ENCODE peak calls at places on chromosomes 2 and 18, in eight cellular contexts. W is retina, N is H9, G is Caki2, E is HFFc6, R is hippocampal formation, Z is D721Med, F is left cardiac atrium. C is an unnamed sample.
A peak's percentile ranks its signal among the peaks of the same experiment; 100 is the strongest.

GRCh38 chr2:232689152-232689910 is 7.8 kb upstream of the GIGYF2 start:
- DNase-seq in Z (no peak), G (no peak), E (peak; percentile 11), W (no peak), F (no peak), N (no peak), R (peak; percentile 9), C (no peak)

GRCh38 chr2:164014068-164014577 is 278.3 kb upstream of the FIGN start:
- DNase-seq in R (peak; percentile 74), Z (no peak), N (no peak), W (peak; percentile 71), G (peak; percentile 89), E (no peak), F (peak; percentile 40), C (no peak)

GRCh38 chr2:233829193-233830110 is 24.9 kb downstream of the HJURP start:
- DNase-seq in G (no peak), N (peak; percentile 22), Z (no peak), W (no peak), R (no peak), F (no peak), E (no peak), C (no peak)

GRCh38 chr2:11822746-11823411 is 76.4 kb downstream of the LPIN1 start:
- DNase-seq in N (no peak), F (no peak), E (no peak), Z (no peak), R (no peak), W (no peak), G (no peak), C (no peak)

GRCh38 chr2:238132463-238133450 is 5.7 kb upstream of the KLHL30 start:
- DNase-seq in N (no peak), G (no peak), Z (no peak), R (no peak), F (peak; percentile 13), E (no peak), W (no peak), C (no peak)

GRCh38 chr2:96485350-96485749 is 19.8 kb downstream of the NEURL3 start:
- DNase-seq in F (no peak), G (no peak), Z (no peak), W (no peak), R (no peak), E (no peak), N (peak; percentile 30), C (no peak)

GRCh38 chr18:21593540-21594257 is 6.8 kb downstream of the ESCO1 start:
- DNase-seq in N (no peak), Z (no peak), W (no peak), R (no peak), G (no peak), F (no peak), E (no peak), C (no peak)

GRCh38 chr18:40413160-40413559 is 1541.9 kb upstream of the PIK3C3 start:
- DNase-seq in R (peak; percentile 16), Z (no peak), G (no peak), W (peak; percentile 55), N (peak; percentile 47), E (no peak), F (no peak), C (no peak)

GRCh38 chr2:73970850-73971471 is 13.7 kb upstream of the TET3 start:
- DNase-seq in E (no peak), R (peak; percentile 19), G (no peak), W (no peak), F (peak; percentile 78), Z (no peak), N (no peak), C (peak; percentile 54)

GRCh38 chr2:224712346-224712745 is 3.8 kb downstream of the CCDC195 start:
- DNase-seq in W (no peak), F (no peak), N (no peak), E (no peak), G (no peak), R (no peak), Z (no peak), C (no peak)

GRCh38 chr18:57802166-57802868 is 798 bp downstream of the ATP8B1 start:
- DNase-seq in W (peak; percentile 59), R (no peak), G (no peak), Z (no peak), E (no peak), N (peak; percentile 49), F (no peak), C (no peak)

GRCh38 chr18:63907649-63908048 is at the start of gene SERPINB10:
- DNase-seq in R (no peak), Z (no peak), E (no peak), W (no peak), F (no peak), N (no peak), G (no peak), C (no peak)

GRCh38 chr2:212158081-212158480 is 380.5 kb downstream of the ERBB4 start:
- DNase-seq in Z (no peak), G (no peak), N (no peak), E (no peak), W (no peak), R (no peak), F (no peak), C (no peak)

GRCh38 chr2:74379851-74380789 is at the start of gene DCTN1:
- DNase-seq in R (peak; percentile 72), F (peak; percentile 69), W (peak; percentile 71), N (peak; percentile 69), G (peak; percentile 19), Z (peak; percentile 80), E (peak; percentile 65), C (no peak)

GRCh38 chr2:238596571-238597551 is 170.1 kb downstream of the ASB1 start:
- DNase-seq in R (no peak), W (no peak), F (peak; percentile 57), N (no peak), E (peak; percentile 88), Z (no peak), G (peak; percentile 47), C (no peak)

GRCh38 chr2:138071720-138072719 is 107.7 kb downstream of the HNMT start:
- DNase-seq in F (no peak), E (no peak), W (peak; percentile 17), Z (peak; percentile 34), R (no peak), N (no peak), G (peak; percentile 94), C (no peak)

GRCh38 chr2:237571551-237571950 is 5.2 kb downstream of the PRLH start:
- DNase-seq in W (no peak), Z (no peak), E (no peak), F (no peak), G (no peak), N (no peak), R (no peak), C (no peak)

GRCh38 chr2:46499392-46499785 is 20.0 kb downstream of the TMEM247 start:
- DNase-seq in G (no peak), W (no peak), Z (no peak), R (no peak), N (no peak), F (no peak), E (no peak), C (no peak)

GRCh38 chr2:7356909-7357584 is 439.8 kb downstream of the RNF144A start:
- DNase-seq in F (no peak), N (no peak), W (no peak), G (peak; percentile 6), Z (no peak), E (no peak), R (no peak), C (no peak)

GRCh38 chr18:1394966-1395365 is 490.3 kb downstream of the ADCYAP1 start:
- DNase-seq in Z (no peak), F (no peak), G (no peak), E (no peak), W (no peak), R (no peak), N (no peak), C (no peak)

GRCh38 chr2:36277146-36277808 is 78.3 kb upstream of the CRIM1 start:
- DNase-seq in R (no peak), Z (no peak), G (peak; percentile 23), E (peak; percentile 88), F (no peak), W (no peak), N (no peak), C (no peak)

GRCh38 chr2:18045230-18045629 is 166.8 kb downstream of the KCNS3 start:
- DNase-seq in E (no peak), R (no peak), Z (no peak), G (no peak), N (no peak), F (no peak), W (no peak), C (no peak)

GRCh38 chr2:233857511-233858118 is 3.3 kb upstream of the HJURP start:
- DNase-seq in Z (no peak), G (peak; percentile 85), F (no peak), E (no peak), N (peak; percentile 64), W (no peak), R (no peak), C (peak; percentile 25)

GRCh38 chr2:230864605-230865323 is at the start of gene ITM2C:
- DNase-seq in N (peak; percentile 82), E (peak; percentile 37), Z (peak; percentile 88), W (peak; percentile 85), G (peak; percentile 66), F (peak; percentile 69), R (peak; percentile 63), C (peak; percentile 82)

GRCh38 chr2:164620873-164621760 is at the start of gene GRB14:
- DNase-seq in W (peak; percentile 74), E (no peak), R (peak; percentile 6), Z (peak; percentile 34), G (peak; percentile 80), N (peak; percentile 92), F (peak; percentile 28), C (no peak)

GRCh38 chr2:14677039-14677438 is 44.5 kb downstream of the LRATD1 start:
- DNase-seq in E (no peak), R (no peak), N (no peak), G (no peak), F (no peak), W (no peak), Z (no peak), C (no peak)

GRCh38 chr2:15702452-15702851 is 110.8 kb downstream of the DDX1 start:
- DNase-seq in Z (no peak), N (no peak), W (no peak), G (no peak), F (no peak), E (no peak), R (no peak), C (no peak)

GRCh38 chr18:79056827-79057367 is 12.3 kb upstream of the ATP9B start:
- DNase-seq in G (no peak), F (no peak), W (no peak), Z (no peak), E (no peak), N (no peak), R (no peak), C (no peak)

GRCh38 chr18:13366131-13366530 is 147.6 kb downstream of the LDLRAD4 start:
- DNase-seq in E (no peak), W (no peak), F (no peak), Z (no peak), R (no peak), G (no peak), N (no peak), C (no peak)

GRCh38 chr2:105885456-105885855 is 140.7 kb downstream of the NCK2 start:
- DNase-seq in F (no peak), R (no peak), E (no peak), N (no peak), W (no peak), G (no peak), Z (no peak), C (no peak)